ENCODE peak calls at places on chromosomes 7 and 10, in five cellular contexts. S is stimulated activated CD8-positive, alpha-beta memory T cell treated with anti-CD3 and anti-CD28 coated beads, Interleukin-4, amount 100 ng/mL, for 4 hours; R is NCI-H187 treated with DMSO at 0.1 percent for 48 hours; X is HepG2; A is non-pigmented ciliary epithelial cell. V is an unnamed sample.

GRCh38 chr7:26147030-26147429 is 5.0 kb upstream of the NFE2L3 start:
- DNase-seq in R (no peak), S (no peak), A (no peak), X (no peak), V (no peak)

GRCh38 chr7:96311967-96312366 is 9.9 kb downstream of the SLC25A13 start:
- DNase-seq in R (no peak), A (no peak), X (peak), S (no peak), V (no peak)

GRCh38 chr10:78461333-78461732 is 427.7 kb downstream of the RPS24 start:
- DNase-seq in R (no peak), S (no peak), X (no peak), A (no peak), V (no peak)

GRCh38 chr10:13719411-13719810 is 132.6 kb downstream of the PRPF18 start:
- DNase-seq in S (no peak), R (no peak), A (no peak), X (no peak), V (no peak)

GRCh38 chr7:95777266-95777665 is 4.9 kb downstream of the DYNC1I1 start:
- DNase-seq in X (no peak), S (no peak), A (no peak), R (no peak), V (no peak)

GRCh38 chr10:43820663-43821062 is 172.0 kb upstream of the ZNF32 start:
- DNase-seq in X (no peak), R (no peak), S (no peak), A (no peak), V (no peak)

GRCh38 chr10:122176232-122176865 is 94.7 kb upstream of the BTBD16 start:
- DNase-seq in R (no peak), X (peak), S (no peak), A (no peak), V (no peak)

GRCh38 chr7:6117533-6117932 is 86.4 kb downstream of the ANKRD61 start:
- DNase-seq in X (no peak), R (no peak), S (no peak), A (no peak), V (no peak)

GRCh38 chr10:129193148-129193547 is 273.9 kb upstream of the MGMT start:
- DNase-seq in X (no peak), S (no peak), A (no peak), R (no peak), V (no peak)

GRCh38 chr7:106417273-106417902 is 132.6 kb upstream of the NAMPT start:
- DNase-seq in R (no peak), X (no peak), A (no peak), S (no peak), V (no peak)

GRCh38 chr7:121107923-121108498 is 119.5 kb downstream of the CPED1 start:
- DNase-seq in A (no peak), S (no peak), R (peak), X (peak), V (peak)

GRCh38 chr10:28266449-28267224 is 36.2 kb downstream of the MPP7 start:
- DNase-seq in R (no peak), A (no peak), X (no peak), S (no peak), V (no peak)

GRCh38 chr7:47428052-47428779 is 153.7 kb downstream of the TNS3 start:
- DNase-seq in R (no peak), A (no peak), S (no peak), X (no peak), V (no peak)

GRCh38 chr10:3780766-3781457 is 4.1 kb downstream of the KLF6 start:
- DNase-seq in R (no peak), S (no peak), A (no peak), X (no peak), V (no peak)

GRCh38 chr10:67853512-67853911 is 15.5 kb upstream of the DNAJC12 start:
- DNase-seq in R (no peak), A (no peak), X (no peak), S (no peak), V (no peak)